ENCODE peak calls at places on chromosomes 6 and 20, in nine cellular contexts. Q is left lobe of liver; R is H54; W is NCI-H1694 treated with DMSO at 0.1 percent for 48 hours; S is GM19239; A is stimulated activated CD8-positive, alpha-beta memory T cell treated with anti-CD3 and anti-CD28 coated beads, Interleukin-12 subunit alpha, Interleukin-12 subunit beta, amount 100 ng/mL, for 4 hours; V is non-pigmented ciliary epithelial cell; T is tibial artery; I is cardiac muscle cell. Z is an unnamed sample.

GRCh38 chr6:108587258-108588059 is 26.7 kb downstream of the FOXO3 start:
- DNase-seq in A (no peak), S (no peak), I (peak; percentile 81), Q (no peak), V (peak; percentile 73), R (no peak), T (no peak), W (no peak), Z (no peak)

GRCh38 chr6:20182926-20183521 is 29.2 kb downstream of the MBOAT1 start:
- DNase-seq in S (no peak), Q (no peak), R (no peak), W (no peak), V (no peak), T (no peak), I (no peak), A (no peak), Z (no peak)

GRCh38 chr6:72250664-72251063 is 364.3 kb downstream of the RIMS1 start:
- DNase-seq in V (no peak), A (no peak), I (peak; percentile 6), Q (no peak), S (no peak), T (no peak), R (no peak), W (no peak), Z (no peak)

GRCh38 chr6:10399451-10399850 is 15.4 kb downstream of the TFAP2A start:
- DNase-seq in V (no peak), Q (no peak), S (no peak), R (no peak), W (no peak), A (no peak), T (no peak), I (no peak), Z (no peak)

GRCh38 chr20:60808701-60809100 is 443.4 kb upstream of the CDH4 start:
- DNase-seq in Q (no peak), S (no peak), W (no peak), T (no peak), R (no peak), V (no peak), A (no peak), I (no peak), Z (no peak)

GRCh38 chr6:82419859-82420258 is 56.2 kb downstream of the TPBG start:
- DNase-seq in T (no peak), A (no peak), S (no peak), W (no peak), R (no peak), I (no peak), V (no peak), Q (no peak), Z (no peak)

GRCh38 chr6:38593419-38593818 is 46.3 kb downstream of the BTBD9 start:
- DNase-seq in A (no peak), V (no peak), W (no peak), R (no peak), T (no peak), S (no peak), I (peak; percentile 23), Q (no peak), Z (no peak)

GRCh38 chr6:109458774-109459531 is 3.4 kb upstream of the MICAL1 start:
- DNase-seq in T (no peak), R (no peak), S (no peak), I (no peak), Q (no peak), W (no peak), V (no peak), A (peak; percentile 30), Z (no peak)

GRCh38 chr6:29553268-29554057 is 6.1 kb downstream of the UBD start:
- DNase-seq in Q (no peak), W (no peak), A (no peak), S (peak; percentile 14), R (no peak), V (peak; percentile 13), T (peak; percentile 57), I (peak; percentile 84), Z (peak; percentile 90)

GRCh38 chr20:8656335-8656734 is 412.6 kb upstream of the PLCB4 start:
- DNase-seq in Q (no peak), R (no peak), V (no peak), I (peak; percentile 39), T (no peak), W (no peak), S (no peak), A (no peak), Z (no peak)

GRCh38 chr6:68025764-68026163 is 609.3 kb upstream of the ADGRB3 start:
- DNase-seq in R (no peak), I (no peak), V (no peak), A (no peak), S (no peak), Q (no peak), W (no peak), T (no peak), Z (no peak)

GRCh38 chr20:32893878-32894483 is 35.3 kb downstream of the EFCAB8 start:
- DNase-seq in T (no peak), I (peak; percentile 31), R (peak; percentile 75), Q (no peak), W (no peak), A (no peak), V (no peak), S (peak; percentile 28), Z (peak; percentile 90)

GRCh38 chr6:143581835-143582480 is 70.4 kb upstream of the FUCA2 start:
- DNase-seq in T (no peak), Q (no peak), A (no peak), R (no peak), S (no peak), W (no peak), I (peak; percentile 86), V (peak; percentile 22), Z (no peak)

GRCh38 chr20:37421988-37422387 is 76.0 kb downstream of the SRC start:
- DNase-seq in T (no peak), A (no peak), S (no peak), R (no peak), V (no peak), I (peak; percentile 22), Q (no peak), W (no peak), Z (no peak)

GRCh38 chr20:52592567-52592966 is 379.6 kb upstream of the TSHZ2 start:
- DNase-seq in V (no peak), I (no peak), T (no peak), A (no peak), S (no peak), Q (no peak), R (no peak), W (no peak), Z (no peak)

GRCh38 chr20:47360489-47361267 is 4.2 kb upstream of the ZMYND8 start:
- DNase-seq in T (peak; percentile 88), I (peak; percentile 97), W (peak; percentile 77), R (peak; percentile 53), S (no peak), V (peak; percentile 83), A (no peak), Q (peak; percentile 83), Z (peak; percentile 86)

GRCh38 chr6:98670045-98670746 is 164.2 kb upstream of the POU3F2 start:
- DNase-seq in Q (no peak), R (no peak), I (no peak), W (no peak), T (no peak), V (no peak), S (no peak), A (no peak), Z (no peak)

GRCh38 chr20:50699688-50700087 is 8.3 kb upstream of the RIPOR3 start:
- DNase-seq in A (no peak), W (no peak), T (no peak), Q (no peak), V (no peak), I (no peak), S (no peak), R (no peak), Z (no peak)

GRCh38 chr20:39849664-39850063 is 839.4 kb downstream of the MAFB start:
- DNase-seq in S (no peak), V (peak; percentile 58), A (no peak), T (peak; percentile 85), W (peak; percentile 48), Q (peak; percentile 48), I (peak; percentile 95), R (peak; percentile 68), Z (no peak)